ENCODE peak calls at places on chromosomes 4 and X, in seven cellular contexts. One of them, this sample, is unnamed.
A peak's percentile ranks its signal among the peaks of the same experiment; 100 is the strongest.

GRCh38 chrX:65406532-65406931 is 128.1 kb downstream of the LAS1L start:
- DNase-seq in neuronal stem cell: no peak
- DNase-seq in H9: peak; percentile 28
- DNase-seq in mesenchymal stem cell: no peak
- DNase-seq in mesendoderm: peak; percentile 23
- DNase-seq in trophoblast cell: no peak
- DNase-seq in H1: peak; percentile 49
- DNase-seq in this sample: no peak

GRCh38 chrX:121322159-121322558 is 274.7 kb downstream of the GLUD2 start:
- DNase-seq in neuronal stem cell: no peak
- DNase-seq in H9: no peak
- DNase-seq in mesenchymal stem cell: no peak
- DNase-seq in mesendoderm: no peak
- DNase-seq in trophoblast cell: no peak
- DNase-seq in H1: no peak
- DNase-seq in this sample: no peak

GRCh38 chr4:1155314-1155713 is 17.1 kb downstream of the SPON2 start:
- DNase-seq in neuronal stem cell: no peak
- DNase-seq in H9: no peak
- DNase-seq in mesenchymal stem cell: no peak
- DNase-seq in mesendoderm: no peak
- DNase-seq in trophoblast cell: no peak
- DNase-seq in H1: no peak
- DNase-seq in this sample: no peak

GRCh38 chr4:20305976-20306375 is 54.3 kb downstream of the SLIT2 start:
- DNase-seq in neuronal stem cell: no peak
- DNase-seq in H9: no peak
- DNase-seq in mesenchymal stem cell: peak; percentile 23
- DNase-seq in mesendoderm: no peak
- DNase-seq in trophoblast cell: no peak
- DNase-seq in H1: no peak
- DNase-seq in this sample: peak; percentile 59

GRCh38 chrX:133980832-133981588 is 4.4 kb downstream of the GPC3 start:
- DNase-seq in neuronal stem cell: no peak
- DNase-seq in H9: no peak
- DNase-seq in mesenchymal stem cell: no peak
- DNase-seq in mesendoderm: no peak
- DNase-seq in trophoblast cell: peak; percentile 56
- DNase-seq in H1: no peak
- DNase-seq in this sample: no peak

GRCh38 chr4:20624783-20625364 is 75.4 kb upstream of the PACRGL start:
- DNase-seq in neuronal stem cell: no peak
- DNase-seq in H9: no peak
- DNase-seq in mesenchymal stem cell: no peak
- DNase-seq in mesendoderm: no peak
- DNase-seq in trophoblast cell: no peak
- DNase-seq in H1: no peak
- DNase-seq in this sample: peak; percentile 8

GRCh38 chr4:75741027-75741426 is 16.6 kb downstream of the USO1 start:
- DNase-seq in neuronal stem cell: no peak
- DNase-seq in H9: no peak
- DNase-seq in mesenchymal stem cell: no peak
- DNase-seq in mesendoderm: no peak
- DNase-seq in trophoblast cell: no peak
- DNase-seq in H1: no peak
- DNase-seq in this sample: peak; percentile 35

GRCh38 chr4:183722738-183723560 is 63.9 kb downstream of the TRAPPC11 start:
- DNase-seq in neuronal stem cell: peak; percentile 42
- DNase-seq in H9: peak; percentile 85
- DNase-seq in mesenchymal stem cell: peak; percentile 54
- DNase-seq in mesendoderm: peak; percentile 65
- DNase-seq in trophoblast cell: peak; percentile 87
- DNase-seq in H1: peak; percentile 79
- DNase-seq in this sample: peak; percentile 4

GRCh38 chr4:76984127-76984526 is 34.6 kb downstream of the SEPTIN11 start:
- DNase-seq in neuronal stem cell: no peak
- DNase-seq in H9: no peak
- DNase-seq in mesenchymal stem cell: peak; percentile 82
- DNase-seq in mesendoderm: peak; percentile 49
- DNase-seq in trophoblast cell: no peak
- DNase-seq in H1: no peak
- DNase-seq in this sample: peak; percentile 69

GRCh38 chr4:119032921-119033685 is 102.5 kb upstream of the MYOZ2 start:
- DNase-seq in neuronal stem cell: no peak
- DNase-seq in H9: no peak
- DNase-seq in mesenchymal stem cell: no peak
- DNase-seq in mesendoderm: no peak
- DNase-seq in trophoblast cell: no peak
- DNase-seq in H1: no peak
- DNase-seq in this sample: no peak

GRCh38 chr4:145881991-145882390 is 56.6 kb downstream of the ZNF827 start:
- DNase-seq in neuronal stem cell: no peak
- DNase-seq in H9: no peak
- DNase-seq in mesenchymal stem cell: no peak
- DNase-seq in mesendoderm: no peak
- DNase-seq in trophoblast cell: peak; percentile 89
- DNase-seq in H1: no peak
- DNase-seq in this sample: no peak

GRCh38 chr4:42671431-42672194 is 14.7 kb upstream of the ATP8A1 start:
- DNase-seq in neuronal stem cell: no peak
- DNase-seq in H9: no peak
- DNase-seq in mesenchymal stem cell: no peak
- DNase-seq in mesendoderm: peak; percentile 42
- DNase-seq in trophoblast cell: no peak
- DNase-seq in H1: no peak
- DNase-seq in this sample: no peak

GRCh38 chr4:1183985-1184773 is 11.8 kb upstream of the SPON2 start:
- DNase-seq in neuronal stem cell: no peak
- DNase-seq in H9: no peak
- DNase-seq in mesenchymal stem cell: no peak
- DNase-seq in mesendoderm: no peak
- DNase-seq in trophoblast cell: no peak
- DNase-seq in H1: no peak
- DNase-seq in this sample: no peak

GRCh38 chr4:162010362-162010761 is 153.4 kb downstream of the FSTL5 start:
- DNase-seq in neuronal stem cell: no peak
- DNase-seq in H9: no peak
- DNase-seq in mesenchymal stem cell: peak; percentile 50
- DNase-seq in mesendoderm: no peak
- DNase-seq in trophoblast cell: no peak
- DNase-seq in H1: no peak
- DNase-seq in this sample: no peak

GRCh38 chr4:102168580-102168979 is 176.7 kb downstream of the SLC39A8 start:
- DNase-seq in neuronal stem cell: no peak
- DNase-seq in H9: no peak
- DNase-seq in mesenchymal stem cell: no peak
- DNase-seq in mesendoderm: no peak
- DNase-seq in trophoblast cell: no peak
- DNase-seq in H1: no peak
- DNase-seq in this sample: no peak

GRCh38 chr4:180028682-180029081 is 2214.5 kb upstream of the TENM3 start:
- DNase-seq in neuronal stem cell: peak; percentile 38
- DNase-seq in H9: peak; percentile 63
- DNase-seq in mesenchymal stem cell: peak; percentile 57
- DNase-seq in mesendoderm: peak; percentile 75
- DNase-seq in trophoblast cell: peak; percentile 52
- DNase-seq in H1: peak; percentile 65
- DNase-seq in this sample: peak; percentile 55

GRCh38 chr4:52864816-52865215 is 2.7 kb downstream of the RASL11B start:
- DNase-seq in neuronal stem cell: no peak
- DNase-seq in H9: no peak
- DNase-seq in mesenchymal stem cell: no peak
- DNase-seq in mesendoderm: no peak
- DNase-seq in trophoblast cell: no peak
- DNase-seq in H1: no peak
- DNase-seq in this sample: peak; percentile 35

GRCh38 chr4:3013839-3014350 is 50.5 kb downstream of the GRK4 start:
- DNase-seq in neuronal stem cell: no peak
- DNase-seq in H9: no peak
- DNase-seq in mesenchymal stem cell: no peak
- DNase-seq in mesendoderm: peak; percentile 78
- DNase-seq in trophoblast cell: no peak
- DNase-seq in H1: no peak
- DNase-seq in this sample: no peak

GRCh38 chr4:54930226-54930625 is 195.2 kb downstream of the KDR start:
- DNase-seq in neuronal stem cell: no peak
- DNase-seq in H9: no peak
- DNase-seq in mesenchymal stem cell: no peak
- DNase-seq in mesendoderm: no peak
- DNase-seq in trophoblast cell: peak; percentile 62
- DNase-seq in H1: no peak
- DNase-seq in this sample: peak; percentile 31

GRCh38 chr4:101790521-101791188 is at the start of gene BANK1:
- DNase-seq in neuronal stem cell: peak; percentile 46
- DNase-seq in H9: peak; percentile 88
- DNase-seq in mesenchymal stem cell: peak; percentile 65
- DNase-seq in mesendoderm: peak; percentile 86
- DNase-seq in trophoblast cell: peak; percentile 20
- DNase-seq in H1: peak; percentile 91
- DNase-seq in this sample: peak; percentile 2

GRCh38 chr4:1384675-1385372 is 21.4 kb downstream of the NKX1-1 start:
- DNase-seq in neuronal stem cell: no peak
- DNase-seq in H9: no peak
- DNase-seq in mesenchymal stem cell: no peak
- DNase-seq in mesendoderm: no peak
- DNase-seq in trophoblast cell: no peak
- DNase-seq in H1: no peak
- DNase-seq in this sample: no peak

GRCh38 chrX:96889726-96890125 is 6.0 kb downstream of the RPA4 start:
- DNase-seq in neuronal stem cell: no peak
- DNase-seq in H9: no peak
- DNase-seq in mesenchymal stem cell: peak; percentile 28
- DNase-seq in mesendoderm: peak; percentile 75
- DNase-seq in trophoblast cell: peak; percentile 55
- DNase-seq in H1: no peak
- DNase-seq in this sample: no peak
- H2BK120ac ChIP-seq in neuronal stem cell: no peak overlapping the region
- H2BK120ac ChIP-seq in H9: no peak overlapping the region
- H2BK120ac ChIP-seq in mesenchymal stem cell: no peak overlapping the region
- H2BK120ac ChIP-seq in mesendoderm: no peak overlapping the region
- H2BK120ac ChIP-seq in trophoblast cell: no peak overlapping the region
- H2BK120ac ChIP-seq in H1: no peak overlapping the region
- H2BK120ac ChIP-seq in this sample: no peak overlapping the region

GRCh38 chr4:112515278-112516075 is 503 bp downstream of the NEUROG2 start:
- DNase-seq in neuronal stem cell: peak; percentile 42
- DNase-seq in H9: peak; percentile 63
- DNase-seq in mesenchymal stem cell: peak; percentile 47
- DNase-seq in mesendoderm: peak; percentile 60
- DNase-seq in trophoblast cell: peak; percentile 5
- DNase-seq in H1: peak; percentile 79
- DNase-seq in this sample: no peak

GRCh38 chr4:112516401-112517066 is 554 bp upstream of the NEUROG2 start:
- DNase-seq in neuronal stem cell: peak; percentile 89
- DNase-seq in H9: peak; percentile 83
- DNase-seq in mesenchymal stem cell: no peak
- DNase-seq in mesendoderm: peak; percentile 79
- DNase-seq in trophoblast cell: peak; percentile 11
- DNase-seq in H1: peak; percentile 81
- DNase-seq in this sample: no peak

GRCh38 chr4:112514449-112515277 is 1.3 kb downstream of the NEUROG2 start:
- DNase-seq in neuronal stem cell: peak; percentile 39
- DNase-seq in H9: peak; percentile 59
- DNase-seq in mesenchymal stem cell: no peak
- DNase-seq in mesendoderm: peak; percentile 39
- DNase-seq in trophoblast cell: no peak
- DNase-seq in H1: peak; percentile 75
- DNase-seq in this sample: no peak

GRCh38 chr4:112517067-112517588 is 1.1 kb upstream of the NEUROG2 start:
- DNase-seq in neuronal stem cell: peak; percentile 56
- DNase-seq in H9: peak; percentile 64
- DNase-seq in mesenchymal stem cell: no peak
- DNase-seq in mesendoderm: peak; percentile 49
- DNase-seq in trophoblast cell: no peak
- DNase-seq in H1: peak; percentile 77
- DNase-seq in this sample: no peak

GRCh38 chr4:112516076-112516385 is at the start of gene NEUROG2:
- DNase-seq in neuronal stem cell: no peak
- DNase-seq in H9: no peak
- DNase-seq in mesenchymal stem cell: no peak
- DNase-seq in mesendoderm: peak; percentile 47
- DNase-seq in trophoblast cell: no peak
- DNase-seq in H1: no peak
- DNase-seq in this sample: no peak
- H2BK120ac ChIP-seq in neuronal stem cell: no peak within 1 kb of the TSS
- H2BK120ac ChIP-seq in H9: no peak within 1 kb of the TSS
- H2BK120ac ChIP-seq in mesenchymal stem cell: no peak within 1 kb of the TSS
- H2BK120ac ChIP-seq in mesendoderm: no peak within 1 kb of the TSS
- H2BK120ac ChIP-seq in trophoblast cell: no peak within 1 kb of the TSS
- H2BK120ac ChIP-seq in H1: no peak within 1 kb of the TSS
- H2BK120ac ChIP-seq in this sample: no peak within 1 kb of the TSS

DNA sequence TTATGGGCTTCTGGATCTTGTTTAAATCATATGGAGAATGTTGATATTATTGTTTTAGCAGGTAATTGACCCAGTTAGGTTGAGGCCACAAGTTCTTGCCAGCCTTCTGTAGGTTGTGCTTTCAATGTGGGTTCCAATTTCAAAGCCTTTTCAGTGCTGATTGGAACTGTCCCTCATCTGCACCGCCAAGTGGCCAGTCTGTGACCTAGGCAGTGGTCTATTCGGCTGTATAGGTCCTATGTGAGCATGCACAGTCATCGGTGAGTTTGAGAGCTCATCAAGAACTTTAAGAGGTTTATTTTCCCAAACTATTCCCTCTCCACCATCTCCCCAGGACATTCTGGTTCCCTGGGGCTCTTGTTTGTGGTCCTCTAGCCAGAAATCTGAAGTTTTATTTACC is 35.7 kb downstream of the DDX53 start:
- DNase-seq in neuronal stem cell: no peak
- DNase-seq in H9: peak; percentile 29
- DNase-seq in mesenchymal stem cell: no peak
- DNase-seq in mesendoderm: peak; percentile 18
- DNase-seq in trophoblast cell: no peak
- DNase-seq in H1: no peak
- DNase-seq in this sample: no peak
- H2BK120ac ChIP-seq in neuronal stem cell: no peak overlapping the region
- H2BK120ac ChIP-seq in H9: no peak overlapping the region
- H2BK120ac ChIP-seq in mesenchymal stem cell: no peak overlapping the region
- H2BK120ac ChIP-seq in mesendoderm: no peak overlapping the region
- H2BK120ac ChIP-seq in trophoblast cell: no peak overlapping the region
- H2BK120ac ChIP-seq in H1: no peak overlapping the region
- H2BK120ac ChIP-seq in this sample: no peak overlapping the region

GRCh38 chr4:97585274-97585673 is 558.0 kb downstream of the STPG2 start:
- DNase-seq in neuronal stem cell: no peak
- DNase-seq in H9: no peak
- DNase-seq in mesenchymal stem cell: no peak
- DNase-seq in mesendoderm: no peak
- DNase-seq in trophoblast cell: no peak
- DNase-seq in H1: no peak
- DNase-seq in this sample: no peak
- H2BK120ac ChIP-seq in neuronal stem cell: no peak overlapping the region
- H2BK120ac ChIP-seq in H9: no peak overlapping the region
- H2BK120ac ChIP-seq in mesenchymal stem cell: no peak overlapping the region
- H2BK120ac ChIP-seq in mesendoderm: no peak overlapping the region
- H2BK120ac ChIP-seq in trophoblast cell: no peak overlapping the region
- H2BK120ac ChIP-seq in H1: no peak overlapping the region
- H2BK120ac ChIP-seq in this sample: no peak overlapping the region